ENCODE peak calls at places on chromosome 3, in four cellular contexts. T is neural progenitor cell, X is fibroblast of lung, Y is endodermal cell. P is an unnamed sample.

GRCh38 chr3:29642393-29643033 is 361.6 kb downstream of the RBMS3 start:
- DNase-seq in T (no peak), X (peak), Y (no peak), P (no peak)

GRCh38 chr3:60399861-60400845 is 851.1 kb downstream of the FHIT start:
- DNase-seq in T (no peak), X (peak), Y (no peak), P (no peak)

GRCh38 chr3:87076951-87077350 is 86.0 kb upstream of the VGLL3 start:
- DNase-seq in T (no peak), X (peak), Y (no peak), P (no peak)

GRCh38 chr3:16884084-16884747 is 539 bp upstream of the PLCL2 start:
- DNase-seq in T (peak), X (peak), Y (peak), P (peak)

GRCh38 chr3:183268361-183268760 is 15.3 kb downstream of the B3GNT5 start:
- DNase-seq in T (no peak), X (no peak), Y (no peak), P (no peak)

GRCh38 chr3:11291808-11292207 is 19.6 kb downstream of the ATG7 start:
- DNase-seq in T (no peak), X (no peak), Y (no peak), P (no peak)

GRCh38 chr3:23203651-23204111 is 554 bp downstream of the UBE2E2 start:
- DNase-seq in T (peak), X (no peak), Y (no peak), P (peak)

GRCh38 chr3:190404715-190405114 is 16.8 kb downstream of the CLDN16 start:
- DNase-seq in T (no peak), X (peak), Y (peak), P (no peak)

GRCh38 chr3:116423945-116424344 is 21.3 kb downstream of the LSAMP start:
- DNase-seq in T (no peak), X (peak), Y (no peak), P (no peak)

GRCh38 chr3:194738254-194739093 is 52.8 kb downstream of the FAM43A start:
- DNase-seq in T (no peak), X (peak), Y (no peak), P (no peak)

DNA sequence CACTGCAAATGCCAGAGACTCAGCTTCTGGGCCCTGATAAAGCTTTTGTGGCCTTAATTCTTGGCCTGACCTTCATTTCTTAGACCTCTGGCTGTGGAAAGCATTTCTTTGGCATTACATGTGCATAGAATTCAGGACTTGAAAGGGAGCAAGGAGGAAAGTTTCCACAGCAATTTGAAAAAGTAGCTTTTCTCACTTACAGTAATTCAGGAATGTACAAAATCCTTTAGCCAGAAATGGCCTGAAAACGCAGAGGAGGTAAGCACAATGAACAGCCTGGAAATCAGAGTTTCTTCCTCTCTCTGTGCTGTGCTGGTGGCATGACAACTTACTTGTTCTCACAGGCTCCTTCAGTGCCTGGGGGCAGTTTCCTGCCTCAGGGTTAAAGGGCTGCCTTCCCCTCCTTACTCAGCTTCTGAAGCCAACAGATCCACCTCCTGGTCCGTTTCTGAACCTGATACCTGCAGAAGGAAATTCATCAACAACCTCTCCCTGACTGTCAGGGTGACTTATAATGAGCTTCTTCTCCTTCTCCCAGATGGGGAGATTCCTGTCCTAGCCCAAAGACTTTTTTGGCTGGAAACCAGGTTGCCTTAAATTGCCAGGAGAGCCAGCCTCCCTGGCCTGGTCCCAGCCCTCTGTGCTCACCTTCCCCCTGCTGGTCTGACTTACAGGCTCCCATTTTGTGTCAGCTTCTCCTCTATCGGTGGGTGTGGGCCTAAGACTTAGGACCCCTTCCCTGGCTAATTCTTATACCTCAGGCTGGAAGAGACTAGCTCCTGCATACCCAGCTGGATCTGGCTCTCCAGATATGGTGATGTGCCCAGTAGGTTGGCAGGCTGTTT is 102.3 kb downstream of the MYRIP start:
- DNase-seq in T (no peak), X (peak), Y (peak), P (no peak)
- H3K27ac ChIP-seq in T (no peak), X (no peak), Y (no peak), P (no peak)

DNA sequence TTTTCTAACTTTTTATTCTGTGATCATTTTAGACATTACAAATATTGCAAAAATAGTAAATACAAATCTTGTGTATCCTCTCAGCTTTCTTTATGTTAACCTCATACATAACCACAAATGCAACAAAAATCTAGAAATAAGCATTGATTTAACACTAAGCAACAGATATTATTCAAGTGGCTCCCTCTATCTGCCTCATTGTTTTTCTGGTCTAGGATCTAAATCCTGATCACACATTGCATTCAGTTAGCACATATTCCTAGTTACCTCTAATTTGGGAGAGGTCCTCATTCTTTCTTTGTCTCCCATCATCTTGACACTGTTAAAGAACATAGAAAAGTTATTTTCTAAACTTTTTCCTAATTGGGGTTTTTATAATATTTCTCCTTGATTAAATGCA is 1126.0 kb downstream of the ROBO2 start:
- DNase-seq in T (no peak), X (no peak), Y (no peak), P (no peak)
- TF ChIP-seq CTCF in T (peak), X (no peak), Y (peak), P (no peak)

GRCh38 chr3:187740446-187741399 is 4.5 kb downstream of the BCL6 start:
- DNase-seq in T (peak), X (peak), Y (peak), P (peak)
- H3K9ac ChIP-seq in T (no peak), X (peak), Y (peak), P (peak)

DNA sequence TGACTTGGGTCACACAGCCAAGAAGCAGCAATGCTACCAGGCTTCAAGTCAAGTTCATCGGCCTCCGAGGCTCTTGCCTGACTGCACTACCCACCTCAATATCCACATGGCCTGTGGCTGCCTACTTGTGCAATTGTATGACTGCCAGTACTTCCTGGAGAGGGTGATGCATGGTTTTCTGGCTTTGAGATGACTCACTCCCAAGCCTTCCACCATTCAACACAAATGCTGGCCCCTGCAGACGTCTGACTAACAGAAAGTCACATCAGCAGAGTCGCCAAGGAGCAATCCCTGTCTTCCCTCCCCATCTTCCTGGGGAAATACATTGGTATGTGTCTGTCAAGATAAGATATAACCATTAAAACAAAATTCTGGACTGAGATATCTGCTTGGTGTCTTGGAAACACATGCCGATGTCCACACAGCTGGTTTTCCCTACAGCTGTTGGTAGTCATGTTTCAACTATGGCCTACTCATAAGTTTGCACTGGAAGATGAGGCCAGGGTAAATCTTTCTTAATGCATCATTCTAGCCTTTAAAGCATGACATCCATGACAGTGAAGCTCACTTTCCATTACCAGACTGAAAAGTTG is 79.6 kb upstream of the SPATA12 start:
- DNase-seq in T (no peak), X (peak), Y (no peak), P (no peak)
- H3K27ac ChIP-seq in T (no peak), X (peak), Y (no peak), P (no peak)

P was measured in kidney.